ENCODE peak calls at places on chromosomes 2 and 18, in four cellular contexts. V, H, G and Q are unnamed samples.

GRCh38 chr2:3637692-3638455 is 20.1 kb upstream of the ALLC start:
- DNase-seq in H (no peak), G (no peak), V (no peak), Q (no peak)

GRCh38 chr2:230939691-230940475 is 14.8 kb upstream of the GPR55 start:
- DNase-seq in G (no peak), V (no peak), H (no peak), Q (no peak)

GRCh38 chr2:156986339-156986988 is 271.0 kb upstream of the GALNT5 start:
- DNase-seq in H (peak; percentile 30), V (no peak), G (no peak), Q (peak; percentile 6)

GRCh38 chr2:47089083-47089464 is 66.0 kb downstream of the STPG4 start:
- DNase-seq in H (no peak), V (peak; percentile 73), G (no peak), Q (peak; percentile 73)

GRCh38 chr2:190819835-190820234 is 60.8 kb upstream of the GLS start:
- DNase-seq in H (no peak), G (no peak), V (no peak), Q (no peak)

GRCh38 chr18:5464241-5464640 is 79.6 kb downstream of the EPB41L3 start:
- DNase-seq in V (no peak), G (no peak), H (no peak), Q (no peak)

GRCh38 chr2:108492364-108492763 is 41.9 kb upstream of the LIMS1 start:
- DNase-seq in H (no peak), V (no peak), G (no peak), Q (peak; percentile 42)

GRCh38 chr2:234840336-234840735 is 111.5 kb upstream of the SH3BP4 start:
- DNase-seq in V (no peak), H (peak; percentile 20), G (no peak), Q (peak; percentile 69)

GRCh38 chr2:48312126-48312525 is 217.8 kb upstream of the STON1 start:
- DNase-seq in H (no peak), G (no peak), V (no peak), Q (peak; percentile 25)

GRCh38 chr2:32058130-32058529 is 5.2 kb upstream of the SPAST start:
- DNase-seq in V (peak; percentile 54), G (no peak), H (no peak), Q (peak; percentile 61)

GRCh38 chr2:174445248-174445647 is 41.6 kb downstream of the GPR155 start:
- DNase-seq in V (no peak), H (no peak), G (no peak), Q (no peak)

GRCh38 chr2:101999122-101999789 is 7.5 kb downstream of the IL1R2 start:
- DNase-seq in V (no peak), G (no peak), H (no peak), Q (peak; percentile 89)

GRCh38 chr2:241892299-241893137 is 23.0 kb downstream of the RTP5 start:
- DNase-seq in V (peak; percentile 81), H (peak; percentile 7), G (no peak), Q (no peak)

GRCh38 chr2:172397136-172397825 is 30.1 kb upstream of the ITGA6 start:
- DNase-seq in G (no peak), V (no peak), H (no peak), Q (no peak)

GRCh38 chr18:51622676-51623075 is 425.2 kb upstream of the MEX3C start:
- DNase-seq in V (no peak), H (peak; percentile 16), G (no peak), Q (no peak)

GRCh38 chr18:24181806-24182205 is 42.9 kb downstream of the CABYR start:
- DNase-seq in H (no peak), G (no peak), V (no peak), Q (no peak)

GRCh38 chr2:190953257-190953656 is 60.7 kb downstream of the STAT1 start:
- DNase-seq in H (no peak), G (no peak), V (no peak), Q (no peak)

GRCh38 chr2:86037141-86037794 is 68.4 kb downstream of the POLR1A start:
- DNase-seq in G (no peak), H (no peak), V (no peak), Q (no peak)

GRCh38 chr18:53745228-53745967 is 479.1 kb downstream of the MBD2 start:
- DNase-seq in G (no peak), V (no peak), H (no peak), Q (no peak)

GRCh38 chr18:79697178-79697577 is 17.6 kb downstream of the CTDP1 start:
- DNase-seq in H (no peak), G (no peak), V (no peak), Q (no peak)

GRCh38 chr2:234725528-234726264 is 226.1 kb upstream of the SH3BP4 start:
- DNase-seq in G (no peak), V (no peak), H (no peak), Q (peak; percentile 24)

GRCh38 chr18:55907352-55908045 is 319.5 kb upstream of the TCF4 start:
- DNase-seq in V (no peak), G (no peak), H (no peak), Q (no peak)

GRCh38 chr2:42116195-42117181 is 52.7 kb upstream of the EML4 start:
- DNase-seq in V (no peak), G (no peak), H (no peak), Q (peak; percentile 95)

GRCh38 chr2:127146071-127146725 is 39.2 kb upstream of the BIN1 start:
- DNase-seq in G (no peak), V (no peak), H (no peak), Q (no peak)

GRCh38 chr18:78978336-78979057 is 1.1 kb upstream of the SALL3 start:
- DNase-seq in H (peak; percentile 48), G (no peak), V (no peak), Q (no peak)

GRCh38 chr2:30482025-30482424 is 35.0 kb downstream of the LCLAT1 start:
- DNase-seq in G (no peak), V (no peak), H (no peak), Q (no peak)

GRCh38 chr2:216879727-216880508 is 20.1 kb upstream of the TNP1 start:
- DNase-seq in V (peak; percentile 33), H (no peak), G (no peak), Q (no peak)

GRCh38 chr2:216878072-216878471 is 18.2 kb upstream of the TNP1 start:
- DNase-seq in H (no peak), V (no peak), G (no peak), Q (no peak)

GRCh38 chr2:216875861-216876260 is 16.0 kb upstream of the TNP1 start:
- DNase-seq in G (no peak), V (no peak), H (no peak), Q (no peak)

GRCh38 chr2:216873573-216873972 is 13.7 kb upstream of the TNP1 start:
- DNase-seq in G (no peak), H (no peak), V (no peak), Q (no peak)

GRCh38 chr2:216877085-216877484 is 17.2 kb upstream of the TNP1 start:
- DNase-seq in V (no peak), H (no peak), G (no peak), Q (no peak)
- TF ChIP-seq CBFB in V (no peak), H (no peak), G (no peak), Q (no peak)

DNA sequence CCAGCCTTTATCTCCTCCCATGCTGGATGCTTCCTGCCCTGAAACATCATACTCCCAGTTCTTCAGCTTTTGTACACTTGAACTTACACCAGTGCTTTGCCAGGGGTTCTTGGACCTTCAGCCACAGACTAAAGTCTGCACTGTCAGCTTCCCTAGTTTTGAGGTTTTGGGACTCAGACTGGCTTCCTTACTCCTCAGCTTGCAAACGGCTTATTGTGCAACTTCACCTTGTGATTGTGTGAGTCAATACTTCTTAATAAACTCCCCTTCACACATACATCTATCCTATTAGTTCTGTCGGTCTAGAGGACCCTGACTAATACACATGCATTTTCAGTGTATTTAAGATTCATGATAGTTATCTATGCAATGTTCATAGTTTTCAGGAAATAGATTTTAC is 35.8 kb upstream of the ZNF804A start:
- DNase-seq in H (no peak), G (no peak), V (no peak), Q (no peak)
- TF ChIP-seq CBFB in H (no peak), G (no peak), V (no peak), Q (no peak)

DNA sequence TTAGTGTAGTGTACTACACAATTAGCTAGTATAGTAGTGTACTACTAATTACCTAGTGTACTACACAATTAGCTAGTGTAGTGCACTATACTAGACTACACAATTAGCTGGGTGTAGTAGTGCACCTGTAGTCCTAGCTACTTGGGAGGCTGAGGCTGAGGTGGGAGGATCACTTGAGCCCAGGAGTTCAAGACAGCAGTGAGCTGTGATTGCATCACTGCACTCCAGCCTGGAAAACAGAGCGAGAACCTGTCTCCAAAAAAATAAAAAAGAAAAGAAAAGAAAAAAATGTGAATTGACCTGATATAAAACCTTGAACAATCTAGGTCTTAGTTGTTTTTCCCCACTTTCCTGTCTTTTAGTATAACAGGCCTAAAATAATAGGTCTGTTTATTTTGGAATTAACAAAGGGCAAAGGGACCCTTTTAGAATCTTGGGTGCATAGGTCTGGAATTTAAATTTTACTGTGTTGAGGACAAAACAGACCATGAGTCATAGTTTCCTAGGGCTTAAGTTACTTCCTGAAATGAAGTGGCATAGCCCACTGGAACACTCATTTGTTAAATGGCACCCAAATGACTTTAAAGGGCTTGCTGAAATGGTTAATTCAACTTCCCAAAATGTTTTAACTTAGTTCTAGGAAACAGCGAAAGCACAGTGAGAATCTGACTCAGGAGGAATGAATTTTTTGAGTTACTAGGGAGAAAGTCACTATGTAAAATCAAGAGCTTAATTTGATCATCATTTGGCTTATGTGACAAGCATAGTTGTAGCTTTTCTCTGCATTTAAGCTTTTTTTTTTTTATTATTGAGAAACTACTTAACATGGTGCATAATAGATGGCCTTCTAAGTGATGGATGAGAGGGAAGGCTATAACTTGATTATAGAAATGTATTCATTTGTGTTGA is 50.7 kb upstream of the ARL5A start:
- DNase-seq in G (no peak), H (no peak), V (no peak), Q (peak; percentile 83)
- TF ChIP-seq CBFB in G (no peak), H (no peak), V (no peak), Q (no peak)

DNA sequence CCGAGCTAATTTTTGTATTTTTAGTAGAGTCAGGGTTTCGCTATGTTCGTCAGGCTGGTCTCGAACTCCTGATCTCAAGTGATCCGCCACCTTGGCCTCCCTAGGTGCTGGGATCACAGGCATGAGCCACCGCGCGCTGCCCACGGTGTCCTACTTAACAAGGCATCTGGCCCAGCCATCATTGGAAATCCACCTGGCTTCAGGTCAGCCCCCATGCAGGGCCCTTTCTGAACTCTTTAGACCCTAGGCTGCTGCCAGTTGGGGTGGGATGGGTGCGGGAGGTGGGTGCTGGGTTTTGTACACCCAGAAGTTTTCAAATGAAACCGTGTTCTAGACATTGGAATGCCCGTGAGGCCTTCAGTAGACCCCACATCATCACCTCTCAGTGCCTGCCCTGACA is 26.6 kb upstream of the NT5DC4 start:
- DNase-seq in V (no peak), H (no peak), G (no peak), Q (no peak)
- TF ChIP-seq CBFB in V (no peak), H (no peak), G (no peak), Q (no peak)

GRCh38 chr2:120577896-120578295 is 157.8 kb upstream of the GLI2 start:
- DNase-seq in H (no peak), V (no peak), G (no peak), Q (no peak)

GRCh38 chr2:120578576-120579352 is 156.9 kb upstream of the GLI2 start:
- DNase-seq in G (no peak), V (no peak), H (no peak), Q (no peak)

GRCh38 chr2:120574620-120575019 is 161.0 kb upstream of the GLI2 start:
- DNase-seq in H (no peak), G (no peak), V (no peak), Q (no peak)

GRCh38 chr2:120575966-120576365 is 159.7 kb upstream of the GLI2 start:
- DNase-seq in G (no peak), V (no peak), H (no peak), Q (no peak)

GRCh38 chr2:120576509-120577474 is 158.9 kb upstream of the GLI2 start:
- DNase-seq in V (no peak), H (no peak), G (no peak), Q (no peak)
- TF ChIP-seq CBFB in V (no peak), H (no peak), G (no peak), Q (no peak)